ENCODE peak calls at places on chromosomes 13 and 19, in five cellular contexts. E, F, M, Y and C are unnamed samples.

GRCh38 chr13:29722415-29722814 is 126.9 kb upstream of the SLC7A1 start:
- DNase-seq in E (no peak), F (no peak), M (no peak), Y (no peak), C (no peak)

GRCh38 chr13:44854264-44855060 is 134.8 kb downstream of the NUFIP1 start:
- DNase-seq in E (no peak), F (no peak), M (no peak), Y (no peak), C (no peak)

GRCh38 chr13:47853236-47853635 is 147.8 kb downstream of the SUCLA2 start:
- DNase-seq in E (no peak), F (no peak), M (no peak), Y (no peak), C (no peak)

GRCh38 chr19:14450168-14450874 is 17.2 kb downstream of the PKN1 start:
- DNase-seq in E (peak; percentile 87), F (peak; percentile 98), M (no peak), Y (peak; percentile 95), C (peak; percentile 59)

GRCh38 chr13:105048685-105049084 is 1486.8 kb downstream of the EFNB2 start:
- DNase-seq in E (no peak), F (no peak), M (peak; percentile 56), Y (no peak), C (no peak)

GRCh38 chr19:8697671-8698432 is 743 bp downstream of the ACTL9 start:
- DNase-seq in E (no peak), F (peak; percentile 81), M (no peak), Y (peak; percentile 61), C (no peak)

GRCh38 chr19:10517760-10518443 is 655 bp upstream of the S1PR5 start:
- DNase-seq in E (no peak), F (peak; percentile 57), M (no peak), Y (peak; percentile 69), C (no peak)

GRCh38 chr13:35953537-35954206 is 177.5 kb downstream of the DCLK1 start:
- DNase-seq in E (peak; percentile 13), F (peak; percentile 92), M (no peak), Y (peak; percentile 74), C (peak; percentile 8)

GRCh38 chr13:105159794-105160193 is 1375.7 kb downstream of the EFNB2 start:
- DNase-seq in E (no peak), F (no peak), M (no peak), Y (no peak), C (no peak)

GRCh38 chr19:39498262-39499081 is at the start of gene DLL3:
- DNase-seq in E (no peak), F (peak; percentile 36), M (no peak), Y (peak; percentile 59), C (no peak)

GRCh38 chr19:52962394-52963228 is at the start of gene ZNF816:
- DNase-seq in E (peak; percentile 79), F (peak; percentile 100), M (peak; percentile 70), Y (peak; percentile 97), C (peak; percentile 92)
- TF ChIP-seq REST in E (no peak), F (no peak), M (no peak), Y (no peak), C (peak; percentile 62)

DNA sequence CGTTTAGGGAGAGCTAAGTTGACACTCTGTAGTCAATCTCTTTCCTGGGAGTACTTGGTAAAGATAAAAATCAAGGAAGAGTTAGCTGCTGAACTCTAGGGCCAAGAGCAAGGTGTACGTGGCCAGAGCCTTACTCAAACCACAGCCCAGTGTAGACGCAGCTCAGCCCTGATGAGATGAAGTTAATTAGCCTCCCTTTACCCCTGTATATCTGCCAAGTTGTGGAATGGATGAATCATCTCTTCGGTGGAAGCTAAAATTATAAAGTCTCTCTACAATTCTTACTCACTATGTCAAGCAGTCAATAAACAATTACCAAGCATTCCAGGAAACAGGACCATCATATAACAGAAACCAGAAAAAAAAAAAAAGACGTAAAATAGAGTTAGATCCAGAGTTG is 146.9 kb upstream of the UFM1 start:
- DNase-seq in E (no peak), F (no peak), M (no peak), Y (no peak), C (no peak)
- TF ChIP-seq REST in E (no peak), F (no peak), M (no peak), Y (no peak), C (no peak)

GRCh38 chr19:50332014-50332263 is 2.8 kb upstream of the KCNC3 start:
- DNase-seq in E (no peak), F (no peak), M (no peak), Y (no peak), C (no peak)

GRCh38 chr19:50334741-50335421 is 5.7 kb upstream of the KCNC3 start:
- DNase-seq in E (no peak), F (no peak), M (no peak), Y (no peak), C (no peak)

GRCh38 chr19:50332264-50333038 is 3.3 kb upstream of the KCNC3 start:
- DNase-seq in E (no peak), F (peak; percentile 86), M (no peak), Y (no peak), C (no peak)

GRCh38 chr19:50333235-50333736 is 4.1 kb upstream of the KCNC3 start:
- DNase-seq in E (peak; percentile 88), F (peak; percentile 96), M (peak; percentile 82), Y (peak; percentile 87), C (peak; percentile 74)

GRCh38 chr19:50333737-50334617 is 4.8 kb upstream of the KCNC3 start:
- DNase-seq in E (no peak), F (peak; percentile 50), M (no peak), Y (peak; percentile 98), C (peak; percentile 34)
- TF ChIP-seq REST in E (no peak), F (no peak), M (no peak), Y (no peak), C (no peak)

GRCh38 chr19:6963937-6964336 is 57.3 kb downstream of the MBD3L2B start:
- DNase-seq in E (peak; percentile 7), F (peak; percentile 4), M (no peak), Y (no peak), C (peak; percentile 25)
- TF ChIP-seq REST in E (no peak), F (no peak), M (no peak), Y (no peak), C (no peak)

DNA sequence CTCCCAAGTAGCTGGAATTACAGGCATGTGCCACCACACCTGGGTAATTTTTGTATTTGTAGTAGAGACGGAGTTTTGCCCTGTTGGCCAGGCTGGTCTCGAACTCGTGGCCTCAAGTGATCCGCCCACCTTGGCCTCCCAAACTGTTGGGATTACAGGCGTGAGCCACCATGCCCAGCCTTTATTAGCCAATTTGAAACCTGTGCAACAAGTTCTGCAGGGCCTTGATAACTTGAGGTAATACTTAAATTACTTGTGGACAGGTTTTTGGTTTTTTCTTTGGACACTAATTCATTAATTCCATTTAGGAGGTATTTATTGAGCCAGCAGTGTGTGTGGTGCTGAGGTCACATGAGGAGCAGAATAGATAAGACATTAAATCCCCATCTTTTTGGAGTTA is 39.5 kb downstream of the ARHGAP35 start:
- DNase-seq in E (no peak), F (no peak), M (no peak), Y (no peak), C (no peak)
- TF ChIP-seq REST in E (no peak), F (no peak), M (no peak), Y (no peak), C (no peak)

GRCh38 chr13:114152831-114153371 is 20.5 kb upstream of the RASA3 start:
- DNase-seq in E (no peak), F (no peak), M (no peak), Y (no peak), C (peak; percentile 36)

GRCh38 chr13:114151031-114151430 is 18.6 kb upstream of the RASA3 start:
- DNase-seq in E (no peak), F (no peak), M (no peak), Y (peak; percentile 7), C (peak; percentile 65)

GRCh38 chr13:114151565-114152284 is 19.3 kb upstream of the RASA3 start:
- DNase-seq in E (peak; percentile 53), F (no peak), M (no peak), Y (no peak), C (peak; percentile 90)

GRCh38 chr13:114153485-114154080 is 21.2 kb upstream of the RASA3 start:
- DNase-seq in E (no peak), F (no peak), M (no peak), Y (no peak), C (no peak)

DNA sequence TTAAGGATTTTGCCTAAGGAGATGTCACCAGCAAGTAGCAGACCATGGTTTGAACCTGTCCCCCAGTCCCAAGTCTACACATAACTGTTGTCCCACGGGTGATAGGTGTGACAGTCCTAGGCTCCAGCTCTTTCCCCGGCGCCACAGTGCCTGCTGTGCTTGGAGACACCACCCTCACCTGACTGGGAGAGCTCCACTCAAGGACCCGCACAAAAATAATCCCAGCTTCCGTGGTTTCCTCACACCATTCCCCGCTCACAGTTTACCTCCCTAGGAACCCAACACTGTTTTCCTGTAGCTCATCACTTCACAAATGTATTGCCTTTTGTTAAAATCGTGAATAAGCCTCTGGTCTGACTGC is 19.8 kb upstream of the RASA3 start:
- DNase-seq in E (no peak), F (no peak), M (no peak), Y (no peak), C (no peak)
- TF ChIP-seq REST in E (no peak), F (no peak), M (no peak), Y (no peak), C (no peak)